ENCODE peak calls at places on chromosomes 16 and 17, in seven cellular contexts. Y is neuronal stem cell, V is upper lobe of left lung, J is thoracic aorta, N is lung, G is uterus, K is OCI-LY7. Q is an unnamed sample.

GRCh38 chr16:78094998-78095397 is 4.5 kb upstream of the WWOX start:
- DNase-seq in Y (no peak), V (no peak), J (no peak), N (no peak), G (no peak), K (no peak), Q (no peak)

GRCh38 chr17:17823433-17824118 is 13.2 kb downstream of the SREBF1 start:
- DNase-seq in Y (peak), V (peak), J (peak), N (peak), G (peak), K (peak), Q (peak)

GRCh38 chr17:49469831-49470568 is 25.1 kb upstream of the NGFR start:
- DNase-seq in Y (peak), V (no peak), J (no peak), N (no peak), G (peak), K (no peak), Q (no peak)

GRCh38 chr17:81037026-81037782 is 2.3 kb downstream of the BAIAP2 start:
- DNase-seq in Y (no peak), V (peak), J (peak), N (peak), G (no peak), K (no peak), Q (no peak)

GRCh38 chr16:65832679-65833078 is 533.8 kb upstream of the CDH5 start:
- DNase-seq in Y (no peak), V (no peak), J (no peak), N (no peak), G (no peak), K (no peak), Q (no peak)

GRCh38 chr16:8720080-8720966 is 45.9 kb downstream of the ABAT start:
- DNase-seq in Y (peak), V (no peak), J (no peak), N (no peak), G (no peak), K (peak), Q (no peak)

GRCh38 chr16:11698271-11698689 is 30.0 kb downstream of the SNN start:
- DNase-seq in Y (no peak), V (no peak), J (no peak), N (no peak), G (no peak), K (peak), Q (no peak)

GRCh38 chr16:49608095-49608494 is 234.5 kb downstream of the C16orf78 start:
- DNase-seq in Y (no peak), V (no peak), J (no peak), N (no peak), G (no peak), K (no peak), Q (no peak)

GRCh38 chr16:1309888-1310831 is 724 bp downstream of the UBE2I start:
- DNase-seq in Y (no peak), V (peak), J (no peak), N (peak), G (peak), K (peak), Q (peak)

GRCh38 chr17:70646673-70647072 is 477.3 kb downstream of the KCNJ2 start:
- DNase-seq in Y (no peak), V (no peak), J (no peak), N (no peak), G (no peak), K (no peak), Q (no peak)

GRCh38 chr17:7355053-7355452 is at the start of gene TMEM95:
- DNase-seq in Y (no peak), V (no peak), J (no peak), N (no peak), G (no peak), K (no peak), Q (no peak)

GRCh38 chr17:7351665-7352558 is at the start of gene KCTD11:
- DNase-seq in Y (peak), V (peak), J (peak), N (peak), G (peak), K (peak), Q (peak)

GRCh38 chr17:7352559-7352889 is 562 bp downstream of the KCTD11 start:
- DNase-seq in Y (no peak), V (no peak), J (no peak), N (no peak), G (no peak), K (no peak), Q (no peak)

GRCh38 chr17:7354262-7354781 is 634 bp upstream of the TMEM95 start:
- DNase-seq in Y (no peak), V (no peak), J (no peak), N (no peak), G (no peak), K (no peak), Q (no peak)

DNA sequence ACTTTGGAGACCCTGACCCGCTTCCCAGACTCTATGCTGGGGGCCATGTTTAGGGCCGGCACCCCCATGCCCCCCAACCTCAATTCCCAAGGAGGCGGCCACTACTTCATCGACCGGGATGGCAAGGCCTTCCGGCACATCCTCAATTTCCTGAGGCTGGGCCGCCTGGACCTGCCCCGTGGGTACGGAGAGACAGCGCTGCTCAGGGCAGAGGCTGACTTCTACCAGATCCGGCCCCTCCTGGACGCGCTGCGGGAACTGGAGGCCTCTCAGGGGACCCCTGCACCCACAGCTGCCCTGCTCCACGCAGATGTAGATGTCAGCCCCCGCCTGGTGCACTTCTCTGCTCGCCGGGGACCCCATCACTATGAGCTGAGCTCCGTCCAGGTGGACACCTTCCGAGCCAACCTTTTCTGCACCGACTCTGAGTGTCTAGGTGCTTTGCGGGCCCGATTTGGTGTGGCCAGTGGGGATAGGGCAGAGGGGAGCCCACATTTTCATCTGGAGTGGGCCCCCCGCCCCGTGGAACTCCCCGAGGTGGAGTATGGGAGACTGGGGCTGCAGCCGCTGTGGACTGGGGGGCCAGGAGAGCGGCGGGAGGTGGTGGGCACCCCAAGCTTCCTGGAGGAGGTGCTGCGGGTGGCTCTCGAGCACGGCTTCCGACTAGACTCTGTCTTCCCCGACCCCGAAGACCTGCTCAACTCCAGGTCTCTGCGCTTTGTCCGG is 1.1 kb downstream of the KCTD11 start:
- DNase-seq in Y (no peak), V (no peak), J (no peak), N (no peak), G (no peak), K (no peak), Q (no peak)
- H3K27ac ChIP-seq in Y (no peak), V (no peak), J (peak), N (no peak), G (peak), K (no peak), Q (no peak)

GRCh38 chr17:63828936-63829335 is 1.5 kb upstream of the FTSJ3 start:
- DNase-seq in Y (no peak), V (no peak), J (no peak), N (no peak), G (no peak), K (no peak), Q (no peak)
- H3K4me3 ChIP-seq in Y (no peak), V (no peak), J (peak), N (no peak), G (no peak), K (peak), Q (no peak)

GRCh38 chr16:84854759-84855158 is 35.0 kb downstream of the CRISPLD2 start:
- DNase-seq in Y (no peak), V (no peak), J (no peak), N (no peak), G (no peak), K (no peak), Q (no peak)
- H3K27ac ChIP-seq in Y (no peak), V (no peak), J (no peak), N (no peak), G (no peak), K (no peak), Q (no peak)

DNA sequence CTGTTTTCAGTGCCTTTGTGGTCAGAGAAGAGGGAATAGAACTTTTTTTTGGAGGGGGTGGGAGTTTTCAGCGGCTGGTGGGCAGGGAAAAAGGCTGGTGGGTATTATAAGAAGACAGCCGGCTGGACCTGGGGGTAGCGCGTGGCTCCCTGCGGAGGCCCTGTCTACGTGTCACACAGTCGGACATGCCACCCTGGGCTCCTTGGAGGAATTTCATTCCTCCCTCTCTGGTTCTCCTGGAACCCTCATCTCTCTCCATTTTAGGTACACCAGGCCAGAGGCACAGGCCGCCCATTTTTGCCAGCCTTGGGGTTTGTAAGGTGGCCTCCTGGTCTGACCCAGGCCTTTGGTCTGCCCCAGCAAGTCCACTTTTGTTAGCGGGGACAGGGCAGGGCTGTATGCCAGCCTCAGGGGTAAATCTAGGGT is 908 bp downstream of the FKBP10 start:
- DNase-seq in Y (no peak), V (no peak), J (no peak), N (no peak), G (no peak), K (no peak), Q (no peak)
- H3K4me3 ChIP-seq in Y (peak), V (peak), J (peak), N (no peak), G (peak), K (no peak), Q (no peak)

DNA sequence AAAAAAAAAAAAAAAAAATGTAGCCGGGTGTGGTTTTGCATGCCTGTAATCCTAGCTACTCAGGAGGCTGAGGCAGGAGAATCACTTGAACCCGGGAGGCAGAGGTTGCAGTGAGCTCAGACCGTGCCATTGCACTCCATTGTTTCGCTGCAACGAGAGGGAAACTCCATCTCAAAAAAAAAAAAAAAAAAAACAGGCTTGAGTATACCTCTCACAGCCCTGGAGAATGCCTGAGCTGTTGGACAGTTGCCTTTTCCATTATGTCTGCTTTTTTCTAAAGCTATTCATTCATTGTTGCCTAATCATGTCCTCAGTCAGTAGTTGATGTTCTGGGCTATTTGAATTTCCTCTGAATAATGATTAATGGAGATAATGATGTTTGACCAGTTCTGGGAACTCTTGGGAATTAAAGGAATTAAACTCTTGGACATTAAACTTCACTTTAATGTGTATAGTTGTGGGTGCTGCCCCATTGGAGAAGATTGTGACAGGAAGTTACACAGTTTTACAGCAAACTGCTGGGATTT is 11.8 kb downstream of the HMOX2 start:
- DNase-seq in Y (no peak), V (peak), J (no peak), N (no peak), G (no peak), K (no peak), Q (no peak)
- H3K27ac ChIP-seq in Y (no peak), V (peak), J (no peak), N (no peak), G (no peak), K (no peak), Q (peak)

GRCh38 chr17:20300399-20301037 is 166.8 kb downstream of the LGALS9B start:
- DNase-seq in Y (no peak), V (no peak), J (no peak), N (no peak), G (peak), K (no peak), Q (no peak)
- H3K4me3 ChIP-seq in Y (no peak), V (no peak), J (no peak), N (no peak), G (no peak), K (no peak), Q (no peak)